ENCODE peak calls at places on chromosome 1, in ten cellular contexts. N, C, W, E, J, P, R, L, A and B are unnamed samples.
A peak's percentile ranks its signal among the peaks of the same experiment; 100 is the strongest.

GRCh38 chr1:94265931-94266330 is 28.5 kb upstream of the ARHGAP29 start:
- DNase-seq in N (no peak), C (no peak), W (no peak), E (no peak), J (peak; percentile 64), P (no peak), R (no peak), L (no peak), A (no peak), B (no peak)

GRCh38 chr1:174682419-174683008 is 234.8 kb downstream of the GPR52 start:
- DNase-seq in N (no peak), C (peak; percentile 5), W (no peak), E (no peak), J (peak; percentile 82), P (no peak), R (no peak), L (no peak), A (no peak), B (no peak)

GRCh38 chr1:117820694-117821381 is 108.6 kb downstream of the GDAP2 start:
- DNase-seq in N (no peak), C (no peak), W (no peak), E (no peak), J (peak; percentile 67), P (no peak), R (no peak), L (no peak), A (no peak), B (no peak)

GRCh38 chr1:46611691-46612221 is 4.9 kb downstream of the MOB3C start:
- DNase-seq in N (no peak), C (no peak), W (no peak), E (no peak), J (no peak), P (peak; percentile 80), R (peak; percentile 91), L (no peak), A (no peak), B (no peak)

GRCh38 chr1:209736467-209737117 is 19.3 kb upstream of the TRAF3IP3 start:
- DNase-seq in N (no peak), C (no peak), W (no peak), E (no peak), J (peak; percentile 23), P (no peak), R (no peak), L (no peak), A (no peak), B (no peak)

GRCh38 chr1:17212487-17213121 is 7.7 kb downstream of the PADI1 start:
- DNase-seq in N (no peak), C (peak; percentile 88), W (no peak), E (peak; percentile 79), J (peak; percentile 64), P (peak; percentile 80), R (peak; percentile 64), L (no peak), A (no peak), B (peak; percentile 94)

GRCh38 chr1:8412183-8412831 is 94.4 kb downstream of the SLC45A1 start:
- DNase-seq in N (no peak), C (peak; percentile 68), W (peak; percentile 47), E (no peak), J (peak; percentile 95), P (no peak), R (no peak), L (no peak), A (no peak), B (no peak)

GRCh38 chr1:167442142-167442848 is 76.0 kb downstream of the CD247 start:
- DNase-seq in N (peak; percentile 85), C (peak; percentile 94), W (peak; percentile 96), E (peak; percentile 46), J (peak; percentile 70), P (peak; percentile 94), R (peak; percentile 89), L (peak; percentile 85), A (peak; percentile 87), B (peak; percentile 88)

GRCh38 chr1:201450721-201451291 is 18.2 kb downstream of the PHLDA3 start:
- DNase-seq in N (peak; percentile 73), C (peak; percentile 74), W (no peak), E (no peak), J (peak; percentile 91), P (no peak), R (no peak), L (peak; percentile 30), A (no peak), B (no peak)

GRCh38 chr1:67679691-67680090 is 5.3 kb upstream of the GADD45A start:
- DNase-seq in N (no peak), C (no peak), W (no peak), E (no peak), J (peak; percentile 34), P (peak; percentile 39), R (peak; percentile 29), L (no peak), A (no peak), B (no peak)

GRCh38 chr1:164701221-164701761 is 142.3 kb downstream of the PBX1 start:
- DNase-seq in N (no peak), C (no peak), W (no peak), E (no peak), J (no peak), P (no peak), R (no peak), L (no peak), A (no peak), B (no peak)

GRCh38 chr1:32893198-32894018 is 7.1 kb downstream of the HPCA start:
- DNase-seq in N (peak; percentile 36), C (peak; percentile 65), W (peak; percentile 83), E (peak; percentile 48), J (no peak), P (no peak), R (peak; percentile 26), L (peak; percentile 39), A (no peak), B (no peak)

GRCh38 chr1:111538343-111539035 is 35.1 kb upstream of the ADORA3 start:
- DNase-seq in N (no peak), C (peak; percentile 34), W (peak; percentile 16), E (no peak), J (peak; percentile 78), P (peak; percentile 74), R (no peak), L (no peak), A (no peak), B (no peak)

GRCh38 chr1:98870959-98871903 is 133.4 kb downstream of the PLPPR5 start:
- DNase-seq in N (no peak), C (no peak), W (no peak), E (no peak), J (no peak), P (peak; percentile 0), R (no peak), L (no peak), A (peak; percentile 39), B (no peak)

GRCh38 chr1:161792740-161793139 is 26.6 kb downstream of the ATF6 start:
- DNase-seq in N (no peak), C (peak; percentile 62), W (no peak), E (no peak), J (peak; percentile 89), P (peak; percentile 87), R (peak; percentile 68), L (no peak), A (peak; percentile 26), B (no peak)

GRCh38 chr1:17250601-17251000 is 1.7 kb downstream of the PADI3 start:
- DNase-seq in N (no peak), C (no peak), W (peak; percentile 93), E (no peak), J (no peak), P (peak; percentile 97), R (peak; percentile 93), L (no peak), A (no peak), B (no peak)

GRCh38 chr1:26274801-26275425 is 5.0 kb upstream of the SH3BGRL3 start:
- DNase-seq in N (no peak), C (no peak), W (peak; percentile 19), E (no peak), J (no peak), P (no peak), R (peak; percentile 37), L (no peak), A (no peak), B (no peak)

GRCh38 chr1:15680614-15681345 is 3.3 kb upstream of the PLEKHM2 start:
- DNase-seq in N (no peak), C (peak; percentile 45), W (no peak), E (no peak), J (peak; percentile 94), P (peak; percentile 93), R (peak; percentile 80), L (no peak), A (peak; percentile 45), B (no peak)

GRCh38 chr1:50419907-50420248 is 3.4 kb downstream of the DMRTA2 start:
- DNase-seq in N (no peak), C (no peak), W (no peak), E (no peak), J (no peak), P (no peak), R (no peak), L (no peak), A (no peak), B (no peak)

GRCh38 chr1:108692724-108693655 is 880 bp downstream of the PRPF38B start:
- DNase-seq in N (peak; percentile 20), C (peak; percentile 76), W (peak; percentile 64), E (no peak), J (peak; percentile 78), P (peak; percentile 76), R (peak; percentile 53), L (no peak), A (peak; percentile 58), B (no peak)
- TF ChIP-seq CTCF in N (no peak), C (peak; percentile 51), W (peak; percentile 18), E (no peak), J (peak; percentile 23), P (peak; percentile 26), R (peak; percentile 12), L (peak; percentile 48), A (no peak), B (peak; percentile 30)

GRCh38 chr1:7117599-7118281 is 332.5 kb downstream of the CAMTA1 start:
- DNase-seq in N (no peak), C (peak; percentile 59), W (no peak), E (no peak), J (peak; percentile 60), P (peak; percentile 79), R (peak; percentile 80), L (peak; percentile 26), A (no peak), B (no peak)
- TF ChIP-seq CTCF in N (no peak), C (no peak), W (no peak), E (no peak), J (peak; percentile 17), P (no peak), R (no peak), L (peak; percentile 51), A (no peak), B (peak; percentile 53)

DNA sequence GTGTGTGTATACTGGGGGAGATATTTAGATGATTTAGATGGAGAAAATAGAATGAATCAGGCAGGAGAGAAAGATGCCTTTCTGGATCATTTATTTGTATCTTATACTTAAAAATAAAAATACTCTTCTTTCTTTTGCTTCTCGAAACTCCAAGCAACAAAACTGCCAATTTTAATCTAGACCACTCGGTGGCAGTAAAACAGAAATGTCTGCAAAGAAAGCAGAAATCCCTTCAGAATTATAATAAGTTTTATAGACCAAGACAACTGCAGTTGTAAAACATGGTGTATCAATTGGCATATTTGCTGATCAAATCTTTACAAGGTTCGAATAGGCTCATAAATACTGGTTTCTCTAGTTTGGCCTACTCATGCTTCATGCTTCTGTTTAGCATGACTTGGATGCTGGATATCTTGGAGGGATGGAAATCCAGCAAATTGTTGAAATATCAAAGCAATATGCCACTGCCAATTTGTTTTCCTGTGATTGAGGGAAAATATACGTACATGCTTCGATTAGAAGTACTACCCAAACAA is 15.1 kb upstream of the C1orf87 start:
- DNase-seq in N (no peak), C (no peak), W (no peak), E (no peak), J (peak; percentile 23), P (no peak), R (no peak), L (no peak), A (no peak), B (no peak)
- TF ChIP-seq CTCF in N (no peak), C (peak; percentile 42), W (no peak), E (peak; percentile 28), J (peak; percentile 41), P (no peak), R (peak; percentile 10), L (peak; percentile 44), A (no peak), B (peak; percentile 60)

GRCh38 chr1:173408886-173409285 is 68.2 kb upstream of the PRDX6 start:
- DNase-seq in N (no peak), C (no peak), W (no peak), E (no peak), J (peak; percentile 10), P (no peak), R (no peak), L (no peak), A (no peak), B (no peak)
- TF ChIP-seq CTCF in N (no peak), C (no peak), W (no peak), E (no peak), J (no peak), P (no peak), R (no peak), L (no peak), A (peak; percentile 35), B (no peak)